ENCODE peak calls at places on chromosomes 6 and 20, in six cellular contexts. T is IMR-90, D is body of pancreas, G is spleen, Q is tibial nerve, I is ovary. V is an unnamed sample.
A peak's percentile ranks its signal among the peaks of the same experiment; 100 is the strongest.

GRCh38 chr20:37833172-37833915 is 69.6 kb upstream of the VSTM2L start:
- DNase-seq in I (no peak), G (no peak), Q (no peak), D (no peak), T (no peak), V (peak; percentile 78)

GRCh38 chr6:85568411-85568810 is 25.2 kb downstream of the SNX14 start:
- DNase-seq in Q (no peak), G (no peak), D (no peak), I (no peak), T (no peak), V (no peak)

GRCh38 chr6:42564496-42564890 is 664 bp downstream of the UBR2 start:
- DNase-seq in T (no peak), I (no peak), G (no peak), Q (no peak), D (no peak), V (no peak)

GRCh38 chr20:36847009-36847709 is 28.8 kb upstream of the TLDC2 start:
- DNase-seq in I (peak; percentile 81), T (peak; percentile 83), Q (peak; percentile 78), D (peak; percentile 54), G (no peak), V (no peak)

GRCh38 chr6:152356016-152356415 is 281.1 kb downstream of the SYNE1 start:
- DNase-seq in T (no peak), D (no peak), G (no peak), I (no peak), Q (no peak), V (no peak)

GRCh38 chr6:33980176-33980805 is 165.6 kb downstream of the GRM4 start:
- DNase-seq in T (no peak), D (no peak), I (no peak), G (peak; percentile 44), Q (no peak), V (no peak)

GRCh38 chr6:27091661-27092315 is 155.7 kb upstream of the PRSS16 start:
- DNase-seq in T (peak; percentile 95), Q (no peak), D (no peak), I (no peak), G (no peak), V (peak; percentile 80)

GRCh38 chr20:62902926-62903615 is 23.2 kb downstream of the DIDO1 start:
- DNase-seq in I (no peak), D (no peak), G (no peak), Q (no peak), T (peak; percentile 83), V (no peak)

DNA sequence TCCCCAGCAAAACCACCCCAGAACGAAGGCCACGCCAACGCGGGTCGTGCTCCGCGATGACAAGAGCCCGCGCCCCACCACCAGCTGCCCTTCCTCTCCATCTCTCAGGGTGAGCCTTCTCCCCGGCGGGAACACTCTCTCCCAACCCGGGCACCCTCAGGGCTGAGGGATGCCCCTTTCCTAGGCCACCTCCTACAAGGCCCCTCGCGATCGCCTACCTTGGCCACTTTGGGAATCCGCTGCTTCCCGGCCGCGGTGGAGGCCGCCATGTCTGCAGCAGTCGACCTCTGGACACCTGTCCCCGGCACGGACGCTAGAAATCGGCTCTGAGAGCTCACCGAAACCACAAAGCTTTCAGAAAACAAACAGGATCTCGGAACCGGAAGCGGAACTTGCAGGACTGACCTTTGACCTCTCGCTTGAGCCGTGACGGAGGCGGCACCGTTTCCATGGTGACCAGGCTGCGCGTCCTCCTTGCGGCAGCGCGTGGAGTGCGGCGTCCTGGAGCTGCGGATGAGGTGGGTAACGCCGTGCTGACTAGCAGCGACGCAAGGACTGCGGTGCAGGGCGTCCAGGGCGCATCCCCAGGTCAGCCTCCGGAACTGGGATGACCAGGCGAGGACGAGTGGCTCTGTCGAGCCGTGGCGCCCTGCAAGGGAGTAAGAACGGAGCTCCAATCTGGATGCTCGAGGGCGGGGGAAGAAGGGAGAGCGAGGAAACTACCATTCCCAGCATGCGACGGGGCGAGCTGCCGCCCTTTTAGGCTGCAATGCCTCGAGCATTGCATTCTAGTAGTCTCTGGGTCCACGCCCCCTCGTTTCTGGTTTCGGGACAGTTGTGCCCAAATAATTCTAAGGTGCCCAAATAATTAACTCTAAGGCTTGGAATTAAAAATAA is at the start of the genes CFAP61 and CRNKL1:
- DNase-seq in D (peak; percentile 97), Q (peak; percentile 97), I (peak; percentile 97), T (peak; percentile 95), G (peak; percentile 98), V (peak; percentile 97)
- TF ChIP-seq POLR2A in D (peak; percentile 68), Q (peak; percentile 17), I (no peak), T (no peak), G (no peak), V (peak; percentile 72)

GRCh38 chr6:158999669-159000403 is at the start of gene RSPH3:
- DNase-seq in T (peak; percentile 90), D (peak; percentile 98), I (peak; percentile 97), Q (peak; percentile 80), G (peak; percentile 97), V (peak; percentile 94)
- TF ChIP-seq POLR2A in T (no peak), D (peak; percentile 91), I (peak; percentile 38), Q (peak; percentile 62), G (no peak), V (peak; percentile 92)

DNA sequence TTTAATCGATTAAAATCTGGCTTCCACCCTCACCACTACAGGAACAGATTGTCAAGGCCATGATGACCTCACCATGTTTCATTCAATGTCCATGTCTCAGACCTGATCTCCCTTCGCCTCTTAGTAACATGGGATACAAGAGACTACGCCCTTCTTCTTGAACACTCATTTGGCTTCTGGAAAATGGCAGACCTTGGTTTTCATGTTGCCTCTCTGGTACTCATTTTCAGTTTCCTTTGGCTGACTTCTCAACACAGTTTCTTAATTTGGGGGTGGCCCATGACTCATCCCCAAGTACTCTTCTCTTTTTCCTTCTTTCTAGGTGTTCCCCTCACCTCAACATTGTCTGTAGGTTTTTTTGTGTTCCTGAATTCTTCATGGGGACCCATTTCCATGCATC is 22.7 kb downstream of the TMX4 start:
- DNase-seq in I (no peak), D (no peak), T (no peak), Q (no peak), G (no peak), V (no peak)
- TF ChIP-seq POLR2A in I (no peak), D (no peak), T (no peak), Q (no peak), G (no peak), V (no peak)

DNA sequence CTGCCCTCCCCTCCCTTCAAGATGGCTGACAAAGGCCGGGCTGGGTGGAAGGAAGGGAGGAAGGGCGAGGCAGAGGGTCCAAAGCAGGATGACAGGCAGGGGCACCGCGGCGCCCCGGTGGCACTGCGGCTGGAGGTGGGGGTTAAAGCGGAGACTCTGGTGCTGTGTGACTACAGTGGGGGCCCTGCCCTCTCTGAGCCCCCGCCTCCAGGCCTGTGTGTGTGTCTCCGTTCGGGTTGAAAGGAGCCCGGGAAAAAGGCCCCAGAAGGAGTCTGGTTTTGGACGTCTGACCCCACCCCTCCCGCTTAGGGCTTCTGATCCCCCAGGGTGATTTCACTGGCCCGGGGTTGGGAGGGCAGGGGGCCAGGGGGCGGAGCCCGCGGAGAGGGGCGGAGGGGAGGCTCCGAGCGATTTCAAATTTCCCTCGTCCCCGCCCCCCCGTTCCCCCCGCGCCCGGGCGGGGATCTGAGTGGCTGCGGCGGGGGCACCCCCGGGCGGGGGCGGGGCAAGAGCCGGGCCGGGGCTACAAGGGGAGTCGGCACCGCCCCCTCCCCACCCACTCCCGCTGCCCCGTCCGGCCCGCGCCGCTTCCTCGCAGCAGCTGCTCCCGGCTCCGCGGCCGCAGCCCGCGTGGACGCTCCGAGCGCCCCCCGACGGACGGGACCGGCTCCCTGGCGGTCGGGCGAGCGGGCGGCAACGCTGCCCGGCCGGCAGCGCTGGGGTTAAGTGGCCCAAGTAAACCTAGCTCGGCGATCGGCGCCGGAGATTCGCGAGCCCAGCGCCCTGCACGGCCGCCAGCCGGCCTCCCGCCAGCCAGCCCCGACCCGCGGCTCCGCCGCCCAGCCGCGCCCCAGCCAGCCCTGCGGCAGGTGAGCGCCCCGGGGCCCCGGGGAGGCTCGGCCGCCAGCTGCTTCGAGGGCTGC is at the start of gene DNMT3B:
- DNase-seq in D (peak; percentile 88), Q (peak; percentile 64), T (peak; percentile 73), I (peak; percentile 86), G (peak; percentile 91), V (peak; percentile 80)
- TF ChIP-seq POLR2A in D (no peak), Q (no peak), T (no peak), I (no peak), G (no peak), V (peak; percentile 29)

V was measured in erythroblast.